ENCODE peak calls at places on chromosomes 3 and 15, in seven cellular contexts. K is nephron progenitor cell, D is esophagus squamous epithelium, V is brain microvascular endothelial cell, W is fibroblast of pulmonary artery, M is left cardiac atrium, G is HTR-8/SVneo. I is an unnamed sample.
A peak's percentile ranks its signal among the peaks of the same experiment; 100 is the strongest.

GRCh38 chr15:55110446-55110845 is 86.3 kb downstream of the RSL24D1 start:
- DNase-seq in K (no peak), D (no peak), V (no peak), W (no peak), M (no peak), G (no peak), I (no peak)

GRCh38 chr3:23490459-23490858 is 287.3 kb downstream of the UBE2E2 start:
- DNase-seq in K (no peak), D (no peak), V (peak; percentile 52), W (peak; percentile 73), M (no peak), G (peak; percentile 8), I (no peak)

GRCh38 chr3:174439621-174440349 is 419.3 kb upstream of the NAALADL2 start:
- DNase-seq in K (no peak), D (no peak), V (peak; percentile 88), W (peak; percentile 96), M (peak; percentile 32), G (peak; percentile 26), I (no peak)

GRCh38 chr3:167032267-167032876 is 347.7 kb downstream of the ZBBX start:
- DNase-seq in K (peak; percentile 4), D (no peak), V (peak; percentile 62), W (peak; percentile 70), M (no peak), G (peak; percentile 31), I (no peak)

GRCh38 chr3:188156051-188156450 is 2.1 kb downstream of the LPP start:
- DNase-seq in K (no peak), D (no peak), V (no peak), W (no peak), M (no peak), G (no peak), I (no peak)

GRCh38 chr3:71201939-71202338 is 381.6 kb downstream of the FOXP1 start:
- DNase-seq in K (no peak), D (no peak), V (no peak), W (peak; percentile 64), M (peak; percentile 80), G (no peak), I (peak; percentile 50)

GRCh38 chr15:99503411-99503810 is 62.4 kb upstream of the MEF2A start:
- DNase-seq in K (no peak), D (no peak), V (no peak), W (no peak), M (no peak), G (no peak), I (no peak)

GRCh38 chr3:13567684-13568514 is 19.0 kb downstream of the FBLN2 start:
- DNase-seq in K (no peak), D (no peak), V (no peak), W (no peak), M (no peak), G (no peak), I (no peak)

GRCh38 chr15:22810033-22810734 is 23.7 kb downstream of the NIPA1 start:
- DNase-seq in K (no peak), D (no peak), V (no peak), W (no peak), M (no peak), G (no peak), I (no peak)

GRCh38 chr3:32992310-32992686 is 40.9 kb downstream of the CCR4 start:
- DNase-seq in K (no peak), D (no peak), V (no peak), W (no peak), M (no peak), G (no peak), I (no peak)

GRCh38 chr3:156460206-156460609 is 94.7 kb downstream of the SSR3 start:
- DNase-seq in K (no peak), D (no peak), V (no peak), W (no peak), M (no peak), G (no peak), I (no peak)

GRCh38 chr15:68389936-68390790 is 41.8 kb downstream of the ITGA11 start:
- DNase-seq in K (no peak), D (no peak), V (peak; percentile 89), W (peak; percentile 86), M (no peak), G (peak; percentile 81), I (no peak)

GRCh38 chr3:37970802-37971201 is 19.8 kb upstream of the VILL start:
- DNase-seq in K (no peak), D (no peak), V (no peak), W (no peak), M (no peak), G (no peak), I (no peak)

GRCh38 chr3:134378384-134378783 is 4.1 kb upstream of the AMOTL2 start:
- DNase-seq in K (no peak), D (no peak), V (no peak), W (peak; percentile 59), M (no peak), G (no peak), I (peak; percentile 50)

GRCh38 chr3:61627768-61628185 is 66.4 kb downstream of the PTPRG start:
- DNase-seq in K (no peak), D (no peak), V (peak; percentile 82), W (peak; percentile 77), M (no peak), G (peak; percentile 60), I (no peak)

GRCh38 chr3:43257850-43258249 is 28.5 kb upstream of the SNRK start:
- DNase-seq in K (no peak), D (no peak), V (no peak), W (no peak), M (no peak), G (no peak), I (no peak)

GRCh38 chr15:69414702-69415161 is 583 bp downstream of the KIF23 start:
- DNase-seq in K (peak; percentile 67), D (no peak), V (peak; percentile 92), W (peak; percentile 95), M (peak; percentile 36), G (peak; percentile 84), I (no peak)

GRCh38 chr3:16917256-16917935 is 32.6 kb downstream of the PLCL2 start:
- DNase-seq in K (no peak), D (no peak), V (peak; percentile 52), W (no peak), M (no peak), G (no peak), I (no peak)

GRCh38 chr15:56052389-56053045 is 59.1 kb upstream of the NEDD4 start:
- DNase-seq in K (no peak), D (no peak), V (no peak), W (peak; percentile 73), M (no peak), G (peak; percentile 48), I (no peak)

GRCh38 chr3:66490214-66490613 is 10.6 kb downstream of the LRIG1 start:
- DNase-seq in K (no peak), D (no peak), V (no peak), W (peak; percentile 55), M (no peak), G (no peak), I (no peak)

GRCh38 chr3:161310649-161311423 is 60.5 kb downstream of the SPTSSB start:
- DNase-seq in K (no peak), D (no peak), V (no peak), W (no peak), M (no peak), G (no peak), I (no peak)

GRCh38 chr3:177127008-177127407 is 70.3 kb downstream of the TBL1XR1 start:
- DNase-seq in K (no peak), D (no peak), V (no peak), W (no peak), M (no peak), G (no peak), I (no peak)

GRCh38 chr15:65101418-65101890 is 13.5 kb downstream of the UBAP1L start:
- DNase-seq in K (peak; percentile 85), D (no peak), V (peak; percentile 65), W (peak; percentile 79), M (peak; percentile 76), G (peak; percentile 48), I (peak; percentile 59)